ENCODE peak calls at places on chromosomes 12 and 14, in six cellular contexts. X, M, Z, B, V and O are unnamed samples.

GRCh38 chr12:116540617-116541152 is 18.5 kb upstream of the MAP1LC3B2 start:
- DNase-seq in X (no peak), M (no peak), Z (no peak), B (no peak), V (no peak), O (no peak)

GRCh38 chr12:124992874-124993567 is 424 bp upstream of the BRI3BP start:
- DNase-seq in X (no peak), M (peak; percentile 75), Z (no peak), B (peak; percentile 76), V (no peak), O (peak; percentile 79)

GRCh38 chr14:61174395-61175386 is 106.4 kb downstream of the TMEM30B start:
- DNase-seq in X (no peak), M (no peak), Z (no peak), B (no peak), V (no peak), O (no peak)

GRCh38 chr14:23984891-23985607 is 3.7 kb upstream of the DHRS4L2 start:
- DNase-seq in X (no peak), M (no peak), Z (no peak), B (no peak), V (peak; percentile 43), O (no peak)

GRCh38 chr12:74816398-74817175 is 279.0 kb downstream of the ATXN7L3B start:
- DNase-seq in X (no peak), M (no peak), Z (no peak), B (no peak), V (no peak), O (no peak)

GRCh38 chr14:106694638-106695393 is 1168.4 kb downstream of the TMEM121 start:
- DNase-seq in X (no peak), M (no peak), Z (no peak), B (peak; percentile 61), V (peak; percentile 35), O (peak; percentile 56)

GRCh38 chr12:50174971-50175715 is 8.0 kb upstream of the CERS5 start:
- DNase-seq in X (no peak), M (peak; percentile 45), Z (peak; percentile 26), B (no peak), V (no peak), O (no peak)

GRCh38 chr12:68477256-68477655 is 133.4 kb upstream of the RAP1B start:
- DNase-seq in X (no peak), M (no peak), Z (no peak), B (no peak), V (no peak), O (no peak)

GRCh38 chr12:87280356-87280755 is 748.8 kb downstream of the C12orf50 start:
- DNase-seq in X (no peak), M (no peak), Z (no peak), B (no peak), V (no peak), O (no peak)

GRCh38 chr14:95134304-95134933 is 22.9 kb downstream of the DICER1 start:
- DNase-seq in X (no peak), M (no peak), Z (no peak), B (no peak), V (no peak), O (no peak)

GRCh38 chr14:74325446-74325845 is 22.7 kb upstream of the ABCD4 start:
- DNase-seq in X (no peak), M (no peak), Z (no peak), B (no peak), V (no peak), O (no peak)

GRCh38 chr12:29148065-29148957 is 767 bp upstream of the FAR2 start:
- DNase-seq in X (no peak), M (peak; percentile 27), Z (no peak), B (no peak), V (peak; percentile 73), O (no peak)

GRCh38 chr12:12909228-12909994 is 18.0 kb downstream of the GPRC5A start:
- DNase-seq in X (no peak), M (no peak), Z (no peak), B (no peak), V (no peak), O (no peak)

GRCh38 chr14:30610719-30611388 is 11.3 kb upstream of the SCFD1 start:
- DNase-seq in X (no peak), M (peak; percentile 23), Z (peak; percentile 18), B (peak; percentile 18), V (no peak), O (no peak)

GRCh38 chr12:96397756-96398421 is 2.4 kb downstream of the CDK17 start:
- DNase-seq in X (no peak), M (no peak), Z (no peak), B (no peak), V (no peak), O (no peak)

GRCh38 chr12:124278389-124279101 is 16.3 kb upstream of the RFLNA start:
- DNase-seq in X (no peak), M (no peak), Z (no peak), B (no peak), V (no peak), O (no peak)

GRCh38 chr12:25151476-25151875 is 43.5 kb downstream of the DNAI7 start:
- DNase-seq in X (no peak), M (peak; percentile 17), Z (peak; percentile 96), B (no peak), V (peak; percentile 54), O (no peak)

GRCh38 chr12:6370994-6371754 is 4.2 kb downstream of the SCNN1A start:
- DNase-seq in X (no peak), M (peak; percentile 48), Z (no peak), B (no peak), V (no peak), O (no peak)

GRCh38 chr14:68977741-68978549 is 1.2 kb downstream of the ACTN1 start:
- DNase-seq in X (no peak), M (peak; percentile 37), Z (peak; percentile 98), B (peak; percentile 55), V (peak; percentile 73), O (peak; percentile 40)

GRCh38 chr12:49098035-49098451 is 3.4 kb upstream of the DHH start:
- DNase-seq in X (no peak), M (peak; percentile 78), Z (no peak), B (peak; percentile 63), V (peak; percentile 47), O (peak; percentile 43)

GRCh38 chr14:81516941-81517797 is 16.5 kb downstream of the SEL1L start:
- DNase-seq in X (no peak), M (no peak), Z (no peak), B (no peak), V (no peak), O (no peak)

GRCh38 chr14:53537421-53538315 is 384.5 kb upstream of the DDHD1 start:
- DNase-seq in X (no peak), M (no peak), Z (no peak), B (no peak), V (no peak), O (no peak)

GRCh38 chr12:110683888-110684287 is 5.0 kb downstream of the HVCN1 start:
- DNase-seq in X (no peak), M (no peak), Z (no peak), B (no peak), V (no peak), O (no peak)

GRCh38 chr12:27332407-27333310 is at the start of gene BMAL2:
- DNase-seq in X (no peak), M (peak; percentile 84), Z (no peak), B (peak; percentile 31), V (peak; percentile 44), O (peak; percentile 46)

GRCh38 chr12:59444932-59445331 is 150.9 kb upstream of the SLC16A7 start:
- DNase-seq in X (no peak), M (no peak), Z (no peak), B (no peak), V (no peak), O (no peak)

GRCh38 chr12:123767613-123768012 is 5.5 kb downstream of the DNAH10 start:
- DNase-seq in X (no peak), M (no peak), Z (no peak), B (no peak), V (no peak), O (no peak)

GRCh38 chr14:69879175-69880047 is at the start of gene SMOC1:
- DNase-seq in X (no peak), M (peak; percentile 93), Z (no peak), B (no peak), V (peak; percentile 31), O (no peak)

GRCh38 chr14:59427653-59428578 is 37.3 kb downstream of the GPR135 start:
- DNase-seq in X (no peak), M (no peak), Z (no peak), B (no peak), V (peak; percentile 82), O (no peak)

GRCh38 chr14:94054936-94055335 is 26.1 kb downstream of the DDX24 start:
- DNase-seq in X (no peak), M (no peak), Z (no peak), B (no peak), V (no peak), O (no peak)

GRCh38 chr12:132886529-132887477 is 602 bp downstream of the CHFR start:
- DNase-seq in X (no peak), M (peak; percentile 43), Z (peak; percentile 3), B (no peak), V (peak; percentile 35), O (no peak)

GRCh38 chr12:126224032-126224431 is 1158.8 kb downstream of the AACS start:
- DNase-seq in X (no peak), M (no peak), Z (no peak), B (no peak), V (no peak), O (no peak)

GRCh38 chr12:57803317-57803893 is 15.1 kb downstream of the AVIL start:
- DNase-seq in X (no peak), M (peak; percentile 71), Z (no peak), B (peak; percentile 26), V (peak; percentile 54), O (peak; percentile 8)

GRCh38 chr14:79016828-79017505 is 846.8 kb downstream of the NRXN3 start:
- DNase-seq in X (no peak), M (no peak), Z (no peak), B (no peak), V (no peak), O (no peak)

GRCh38 chr12:22282283-22282682 is 52.2 kb downstream of the ST8SIA1 start:
- DNase-seq in X (no peak), M (no peak), Z (no peak), B (no peak), V (no peak), O (no peak)

GRCh38 chr12:15520844-15521243 is 198.5 kb downstream of the PTPRO start:
- DNase-seq in X (no peak), M (no peak), Z (no peak), B (no peak), V (no peak), O (no peak)

GRCh38 chr12:12636641-12637040 is 25.0 kb downstream of the CREBL2 start:
- DNase-seq in X (no peak), M (no peak), Z (no peak), B (no peak), V (no peak), O (no peak)

GRCh38 chr14:100727565-100728240 is 1.0 kb downstream of the DLK1 start:
- DNase-seq in X (no peak), M (no peak), Z (no peak), B (no peak), V (no peak), O (no peak)

GRCh38 chr14:73771848-73772705 is 57.9 kb upstream of the PNMA1 start:
- DNase-seq in X (no peak), M (peak; percentile 46), Z (no peak), B (peak; percentile 70), V (peak; percentile 60), O (peak; percentile 56)

GRCh38 chr14:77593501-77593911 is 22.9 kb downstream of the SPTLC2 start:
- DNase-seq in X (no peak), M (no peak), Z (no peak), B (no peak), V (no peak), O (no peak)